ENCODE peak calls at places on chromosomes 11 and 22, in nine cellular contexts. L is fibroblast of lung, Q is omental fat pad, R is mucosa of descending colon, D is suprapubic skin, A is nephron progenitor cell, K is osteocyte, N is GM23338, F is astrocyte of the cerebellum. U is an unnamed sample.

GRCh38 chr11:61124574-61125309 is 22.5 kb downstream of the CD5 start:
- DNase-seq in D (no peak), F (no peak), L (no peak), Q (no peak), K (no peak), A (no peak), R (no peak), N (no peak), U (no peak)

GRCh38 chr22:44341431-44342346 is 28.9 kb upstream of the SHISAL1 start:
- DNase-seq in N (no peak), A (no peak), F (no peak), R (no peak), L (peak), Q (no peak), K (no peak), D (no peak), U (no peak)

GRCh38 chr11:11186249-11186648 is 166.8 kb downstream of the CSNK2A3 start:
- DNase-seq in D (no peak), Q (no peak), K (no peak), N (no peak), A (no peak), F (no peak), L (no peak), R (no peak), U (no peak)

GRCh38 chr11:88231894-88232482 is 56.7 kb upstream of the RAB38 start:
- DNase-seq in Q (no peak), L (peak), K (no peak), A (peak), R (peak), D (no peak), N (peak), F (peak), U (peak)

GRCh38 chr22:29266564-29267461 is 968 bp downstream of the RHBDD3 start:
- DNase-seq in N (peak), K (peak), F (no peak), A (peak), R (peak), D (no peak), L (no peak), Q (no peak), U (no peak)

GRCh38 chr11:11313902-11314692 is 39.0 kb downstream of the CSNK2A3 start:
- DNase-seq in K (no peak), N (no peak), Q (no peak), F (no peak), D (no peak), R (no peak), L (no peak), A (no peak), U (no peak)

GRCh38 chr11:68193018-68193417 is 20.1 kb downstream of the KMT5B start:
- DNase-seq in F (no peak), D (no peak), Q (no peak), A (no peak), N (no peak), R (no peak), L (no peak), K (no peak), U (no peak)

GRCh38 chr22:48574776-48575566 is 1252.7 kb downstream of the BRD1 start:
- DNase-seq in D (no peak), L (peak), F (no peak), R (peak), N (peak), A (peak), K (peak), Q (no peak), U (no peak)

GRCh38 chr11:65640483-65641207 is 2.7 kb downstream of the SIPA1 start:
- DNase-seq in D (no peak), N (no peak), R (peak), F (no peak), Q (no peak), L (no peak), K (no peak), A (no peak), U (no peak)

GRCh38 chr11:65112551-65113360 is 1.1 kb downstream of the TM7SF2 start:
- DNase-seq in F (no peak), K (no peak), R (peak), L (peak), N (peak), A (peak), D (peak), Q (no peak), U (no peak)

GRCh38 chr11:76690736-76691135 is 20.2 kb upstream of the LRRC32 start:
- DNase-seq in N (no peak), Q (no peak), D (no peak), K (no peak), A (no peak), L (peak), F (no peak), R (no peak), U (peak)

GRCh38 chr11:61336171-61336935 is 3.3 kb downstream of the TKFC start:
- DNase-seq in D (no peak), K (peak), Q (peak), A (peak), L (peak), N (peak), R (peak), F (peak), U (peak)

GRCh38 chr22:31622980-31623379 is 39.0 kb downstream of the PISD start:
- DNase-seq in R (no peak), K (no peak), F (no peak), D (no peak), A (no peak), N (no peak), L (no peak), Q (no peak), U (no peak)

GRCh38 chr11:62013266-62014157 is 46.1 kb upstream of the FTH1 start:
- DNase-seq in N (no peak), A (no peak), F (no peak), Q (no peak), R (peak), K (peak), L (no peak), D (no peak), U (peak)

GRCh38 chr11:75145972-75146519 is 4.9 kb upstream of the SLCO2B1 start:
- DNase-seq in F (no peak), A (no peak), L (no peak), N (no peak), D (peak), Q (no peak), K (no peak), R (peak), U (no peak)

GRCh38 chr11:72231396-72232259 is 7.1 kb downstream of the INPPL1 start:
- DNase-seq in L (no peak), K (no peak), A (no peak), Q (no peak), N (no peak), F (no peak), D (no peak), R (no peak), U (no peak)

GRCh38 chr22:45612940-45613339 is 58.7 kb upstream of the ATXN10 start:
- DNase-seq in F (no peak), A (peak), Q (no peak), D (no peak), R (no peak), N (peak), L (no peak), K (no peak), U (no peak)

GRCh38 chr11:18285841-18286240 is 19.8 kb downstream of the SAA1 start:
- DNase-seq in N (no peak), R (no peak), F (no peak), Q (no peak), A (no peak), K (no peak), L (no peak), D (no peak), U (no peak)

GRCh38 chr22:33034753-33035152 is 23.4 kb downstream of the SYN3 start:
- DNase-seq in L (no peak), F (no peak), D (peak), K (peak), Q (no peak), R (no peak), A (no peak), N (no peak), U (no peak)

GRCh38 chr22:40345801-40346177 is 511 bp upstream of the ADSL start:
- DNase-seq in N (no peak), A (peak), K (no peak), R (peak), F (no peak), D (peak), Q (no peak), L (no peak), U (no peak)

GRCh38 chr11:126477526-126478275 is 122.2 kb downstream of the ST3GAL4 start:
- DNase-seq in N (no peak), Q (no peak), D (no peak), A (peak), F (no peak), R (no peak), K (no peak), L (no peak), U (no peak)

GRCh38 chr22:22463855-22464540 is 44.5 kb downstream of the ZNF280B start:
- DNase-seq in F (peak), K (no peak), N (peak), Q (peak), R (peak), D (no peak), A (peak), L (peak), U (peak)

DNA sequence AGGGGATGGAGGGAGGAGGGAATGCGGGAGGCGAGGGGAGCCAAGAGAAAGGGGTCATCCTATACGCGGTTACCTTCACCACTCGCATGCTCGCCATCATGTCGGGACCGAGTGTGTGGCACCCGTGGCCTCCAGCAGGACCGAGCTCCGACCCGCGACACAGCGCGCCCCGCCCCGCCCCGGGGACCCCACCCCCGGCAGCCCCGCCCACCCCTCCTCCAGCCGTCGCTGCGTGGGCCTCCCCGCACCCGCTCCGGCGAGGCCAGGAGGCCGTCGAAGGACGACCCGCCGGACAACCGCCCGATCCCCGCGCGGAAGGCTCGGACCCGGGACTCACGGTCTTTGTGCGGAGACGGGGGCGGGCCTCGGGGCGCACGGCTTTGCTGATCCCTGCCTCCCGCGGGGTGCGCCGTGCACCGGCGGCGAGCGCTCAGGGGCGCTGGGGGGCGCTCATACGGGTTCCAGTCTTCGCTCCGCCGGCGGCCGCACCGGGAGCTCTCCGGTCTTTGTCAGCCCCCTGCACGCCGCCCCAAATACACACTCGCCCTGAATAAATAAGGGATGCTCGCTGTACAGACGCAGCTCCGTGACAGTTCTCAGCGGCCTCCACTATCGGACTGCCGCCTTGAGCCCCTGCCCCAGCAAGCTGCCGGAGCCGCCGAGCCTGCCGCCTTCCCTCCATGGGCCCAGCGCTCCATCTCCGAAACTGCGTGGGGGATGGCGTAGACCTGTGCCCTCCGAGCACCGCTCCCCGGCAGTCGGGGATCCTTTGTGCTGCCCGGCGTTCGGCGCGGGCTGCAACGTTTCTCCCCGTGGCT is at the start of gene UBE2L6:
- DNase-seq in N (peak), Q (no peak), R (peak), D (peak), K (peak), A (peak), L (peak), F (peak), U (no peak)
- TF ChIP-seq CTCF in N (peak), Q (no peak), R (no peak), D (peak), K (peak), A (no peak), L (no peak), F (no peak), U (no peak)

GRCh38 chr11:1546536-1547466 is 25.3 kb downstream of the DUSP8 start:
- DNase-seq in K (no peak), D (no peak), Q (no peak), N (peak), L (peak), R (peak), A (peak), F (no peak), U (no peak)
- TF ChIP-seq CTCF in K (peak), D (peak), Q (no peak), N (peak), L (peak), R (peak), A (peak), F (peak), U (peak)

GRCh38 chr11:119567667-119568582 is 145.0 kb upstream of the THY1 start:
- DNase-seq in D (no peak), K (no peak), F (peak), L (peak), N (peak), Q (no peak), R (peak), A (no peak), U (peak)

GRCh38 chr11:119578466-119579220 is 150.4 kb downstream of the NECTIN1 start:
- DNase-seq in F (no peak), D (no peak), N (no peak), K (no peak), L (no peak), R (no peak), A (no peak), Q (no peak), U (no peak)

GRCh38 chr11:119571311-119571710 is 148.3 kb upstream of the THY1 start:
- DNase-seq in Q (no peak), N (no peak), R (no peak), A (no peak), K (no peak), F (no peak), L (no peak), D (no peak), U (no peak)

GRCh38 chr11:119573858-119574257 is 150.9 kb upstream of the THY1 start:
- DNase-seq in F (no peak), Q (no peak), K (no peak), N (no peak), L (no peak), R (no peak), A (no peak), D (no peak), U (no peak)

GRCh38 chr11:119572481-119573424 is 149.8 kb upstream of the THY1 start:
- DNase-seq in R (no peak), K (no peak), A (no peak), N (peak), F (no peak), Q (no peak), D (no peak), L (no peak), U (no peak)
- TF ChIP-seq CTCF in R (no peak), K (no peak), A (no peak), N (peak), F (no peak), Q (no peak), D (no peak), L (no peak), U (no peak)

DNA sequence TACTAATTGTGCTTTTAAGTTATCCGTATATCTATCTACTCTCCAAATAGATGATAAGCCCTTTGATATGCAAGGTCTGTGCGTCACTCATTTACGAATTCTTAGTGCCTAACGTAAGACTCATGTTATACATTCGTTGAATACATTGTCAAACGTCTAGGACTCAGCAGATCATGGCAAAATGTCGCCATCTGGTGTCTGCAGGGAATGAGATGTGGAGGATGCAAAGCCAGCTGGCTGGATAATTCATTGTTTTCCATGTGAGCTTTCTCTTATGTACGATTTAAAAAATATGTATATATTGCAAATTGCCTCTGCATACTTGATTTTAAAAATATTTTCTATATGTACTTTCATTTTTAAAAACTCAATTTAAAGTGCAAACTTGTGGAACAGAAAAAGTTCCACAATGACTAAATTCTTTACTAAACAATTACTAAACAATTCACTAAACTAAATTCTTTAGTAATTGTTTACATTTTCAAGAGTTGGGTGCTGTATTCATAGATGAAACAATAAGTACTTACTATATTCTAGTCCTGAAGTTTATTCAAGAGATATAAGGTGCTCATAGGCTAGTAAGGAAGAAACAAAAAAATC is 33.8 kb downstream of the ZNF202 start:
- DNase-seq in F (peak), R (peak), K (no peak), N (peak), D (no peak), L (peak), A (peak), Q (no peak), U (peak)
- TF ChIP-seq CTCF in F (peak), R (no peak), K (peak), N (peak), D (peak), L (peak), A (peak), Q (no peak), U (peak)

GRCh38 chr11:59182457-59183151 is 10.7 kb downstream of the DTX4 start:
- DNase-seq in Q (no peak), F (no peak), R (peak), K (no peak), N (peak), D (no peak), A (no peak), L (no peak), U (no peak)
- TF ChIP-seq CTCF in Q (no peak), F (peak), R (peak), K (no peak), N (peak), D (no peak), A (peak), L (peak), U (no peak)

DNA sequence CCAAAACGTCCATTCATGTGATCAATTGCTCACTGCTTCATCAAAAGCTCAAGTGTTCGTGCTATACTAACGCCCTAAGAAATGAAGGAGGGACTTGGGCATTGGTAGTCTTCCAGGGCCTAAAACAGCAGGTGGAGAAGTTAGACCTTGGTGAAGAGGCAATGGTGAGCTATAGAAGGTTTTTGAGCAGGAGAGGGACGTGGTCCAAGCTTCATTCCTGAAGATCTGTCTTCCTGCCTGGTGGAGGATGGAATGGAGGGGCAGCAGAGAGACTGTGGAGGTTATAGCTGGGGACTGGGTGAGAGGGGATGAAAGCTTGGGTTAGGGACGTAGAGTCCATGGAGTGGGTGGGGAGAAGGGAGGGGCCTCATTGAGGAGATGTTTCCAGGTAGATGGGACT is 97.7 kb downstream of the TP53I11 start:
- DNase-seq in Q (no peak), A (no peak), R (no peak), D (no peak), F (no peak), L (no peak), K (no peak), N (no peak), U (no peak)
- TF ChIP-seq CTCF in Q (no peak), A (no peak), R (no peak), D (no peak), F (no peak), L (no peak), K (no peak), N (no peak), U (no peak)

GRCh38 chr22:25853501-25853900 is 111.5 kb downstream of the MYO18B start:
- DNase-seq in N (no peak), L (no peak), F (no peak), A (no peak), K (no peak), Q (no peak), D (no peak), R (no peak), U (no peak)

GRCh38 chr22:25852223-25852622 is 110.2 kb downstream of the MYO18B start:
- DNase-seq in A (no peak), N (no peak), K (no peak), Q (no peak), D (no peak), R (no peak), L (no peak), F (no peak), U (no peak)

GRCh38 chr22:25849514-25849913 is 107.5 kb downstream of the MYO18B start:
- DNase-seq in D (no peak), Q (no peak), L (no peak), N (no peak), A (no peak), R (no peak), F (no peak), K (no peak), U (no peak)

GRCh38 chr22:25853078-25853477 is 111.1 kb downstream of the MYO18B start:
- DNase-seq in F (no peak), L (no peak), A (no peak), D (no peak), N (no peak), Q (no peak), K (no peak), R (no peak), U (no peak)

DNA sequence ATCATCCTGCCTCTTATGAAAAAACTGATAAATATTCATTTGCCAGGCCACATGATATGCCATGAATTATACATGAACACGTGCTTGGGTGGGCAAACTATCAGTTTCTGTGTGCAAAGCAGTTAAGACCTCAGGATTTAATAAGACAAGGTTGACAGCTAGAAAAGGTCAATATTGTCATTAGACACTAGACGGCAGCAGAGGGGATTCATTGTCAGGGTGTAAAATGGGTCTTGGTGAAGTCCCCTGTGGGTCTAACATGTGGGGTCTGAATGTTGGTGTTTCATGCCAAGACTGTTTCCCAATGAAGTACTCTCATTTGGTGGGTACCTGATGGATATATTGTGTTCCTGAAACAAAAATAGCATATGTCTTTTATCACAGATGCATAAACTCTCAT is 111.9 kb downstream of the MYO18B start:
- DNase-seq in Q (no peak), N (peak), A (no peak), R (no peak), L (no peak), F (no peak), K (no peak), D (no peak), U (no peak)
- TF ChIP-seq CTCF in Q (no peak), N (peak), A (peak), R (no peak), L (no peak), F (no peak), K (no peak), D (no peak), U (no peak)

DNA sequence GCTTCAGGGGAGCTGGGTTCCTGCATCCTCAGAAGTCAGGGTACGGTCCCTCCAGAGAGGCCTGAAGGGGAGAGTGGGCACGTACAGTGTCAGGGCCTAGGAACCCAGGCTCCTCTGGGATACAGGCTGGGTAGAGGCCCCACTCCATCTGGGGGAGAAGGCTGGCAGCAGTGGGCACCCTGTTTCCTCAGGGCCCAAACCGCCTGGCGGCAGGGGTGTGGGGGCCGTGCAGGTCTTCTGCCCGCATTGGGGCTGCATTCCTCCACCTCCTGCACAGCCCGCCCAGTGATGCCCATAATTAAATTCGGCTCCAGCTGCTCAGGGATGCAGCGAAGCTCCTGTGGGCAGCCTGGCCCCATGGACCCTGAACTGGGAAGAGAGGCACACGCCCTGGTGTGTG is 35.5 kb downstream of the KCNQ1OT1 start:
- DNase-seq in F (no peak), D (peak), N (no peak), R (no peak), L (no peak), K (peak), Q (no peak), A (no peak), U (no peak)
- TF ChIP-seq CTCF in F (no peak), D (no peak), N (no peak), R (no peak), L (no peak), K (no peak), Q (no peak), A (no peak), U (no peak)

U was measured in AG09319.